ENCODE peak calls at places on chromosomes 16 and 17, in six cellular contexts. Z is upper lobe of right lung, O is NCI-H2107, R is left colon, W is PC-9, M is fibroblast of lung. X is an unnamed sample.
A peak's percentile ranks its signal among the peaks of the same experiment; 100 is the strongest.

GRCh38 chr17:29572691-29573557 is 4.4 kb downstream of the TP53I13 start:
- DNase-seq in R (no peak), W (peak; percentile 17), O (no peak), M (peak; percentile 66), Z (peak; percentile 71), X (peak; percentile 68)

GRCh38 chr16:74874912-74875311 is 100.3 kb upstream of the FA2H start:
- DNase-seq in M (no peak), R (no peak), W (no peak), O (no peak), Z (no peak), X (no peak)

GRCh38 chr17:81566461-81567126 is 14.4 kb upstream of the FAAP100 start:
- DNase-seq in Z (no peak), O (peak; percentile 36), R (peak; percentile 68), M (peak; percentile 98), W (peak; percentile 74), X (peak; percentile 37)

GRCh38 chr17:66191607-66192377 is at the start of gene CEP112:
- DNase-seq in W (no peak), R (peak; percentile 74), M (peak; percentile 72), Z (peak; percentile 89), O (peak; percentile 66), X (peak; percentile 92)

GRCh38 chr16:69537706-69538080 is 28.1 kb upstream of the NFAT5 start:
- DNase-seq in W (no peak), M (no peak), O (no peak), Z (no peak), R (no peak), X (no peak)

GRCh38 chr16:85464342-85465305 is 148.5 kb upstream of the GSE1 start:
- DNase-seq in M (no peak), O (no peak), R (no peak), Z (no peak), W (no peak), X (no peak)

GRCh38 chr17:411416-412120 is 59.0 kb upstream of the RPH3AL start:
- DNase-seq in Z (no peak), R (no peak), W (no peak), O (no peak), M (no peak), X (no peak)

GRCh38 chr17:17181666-17182600 is 24.2 kb downstream of the PLD6 start:
- DNase-seq in O (no peak), W (no peak), Z (no peak), R (no peak), M (no peak), X (no peak)

GRCh38 chr17:83015511-83015910 is 63.9 kb upstream of the METRNL start:
- DNase-seq in M (no peak), W (no peak), O (no peak), R (no peak), Z (no peak), X (no peak)

GRCh38 chr16:56670640-56670934 is 973 bp downstream of the MT1H start:
- DNase-seq in O (no peak), Z (no peak), R (no peak), W (no peak), M (no peak), X (no peak)

GRCh38 chr16:2985893-2986355 is 5.7 kb upstream of the PKMYT1 start:
- DNase-seq in Z (no peak), M (no peak), O (no peak), W (no peak), R (no peak), X (no peak)

GRCh38 chr17:1703063-1703462 is 7.1 kb downstream of the TLCD2 start:
- DNase-seq in O (no peak), W (no peak), M (peak; percentile 44), Z (no peak), R (no peak), X (no peak)

GRCh38 chr17:6496116-6496481 is 51.8 kb downstream of the PIMREG start:
- DNase-seq in M (no peak), Z (peak; percentile 45), W (no peak), O (no peak), R (peak; percentile 17), X (peak; percentile 75)

GRCh38 chr16:67967956-67968439 is 439 bp downstream of the SLC12A4 start:
- DNase-seq in O (no peak), Z (peak; percentile 79), M (peak; percentile 35), W (no peak), R (no peak), X (peak; percentile 49)

GRCh38 chr16:8850279-8850885 is 18.4 kb downstream of the CARHSP1 start:
- DNase-seq in W (no peak), Z (peak; percentile 68), M (peak; percentile 81), R (no peak), O (no peak), X (peak; percentile 10)

GRCh38 chr16:57694191-57694555 is 433 bp upstream of the DRC7 start:
- DNase-seq in M (no peak), O (no peak), W (no peak), Z (no peak), R (no peak), X (no peak)

GRCh38 chr16:77213542-77214108 is 14.4 kb downstream of the SYCE1L start:
- DNase-seq in W (peak; percentile 88), M (peak; percentile 97), Z (no peak), R (no peak), O (no peak), X (no peak)

GRCh38 chr17:1275962-1276736 is 3.3 kb upstream of the TRARG1 start:
- DNase-seq in O (no peak), R (peak; percentile 42), Z (peak; percentile 83), W (no peak), M (no peak), X (peak; percentile 36)

GRCh38 chr17:17351901-17352781 is 49.0 kb downstream of the NT5M start:
- DNase-seq in R (no peak), W (no peak), O (no peak), M (peak; percentile 61), Z (peak; percentile 65), X (peak; percentile 73)

GRCh38 chr16:10181196-10182162 is 749 bp downstream of the GRIN2A start:
- DNase-seq in R (peak; percentile 27), O (no peak), W (no peak), M (peak; percentile 71), Z (peak; percentile 83), X (peak; percentile 95)

GRCh38 chr17:76801706-76802105 is 63.8 kb downstream of the MFSD11 start:
- DNase-seq in R (no peak), O (no peak), M (no peak), W (no peak), Z (no peak), X (no peak)

GRCh38 chr16:23679274-23679985 is 741 bp downstream of the PLK1 start:
- DNase-seq in W (no peak), O (no peak), M (peak; percentile 67), Z (no peak), R (peak; percentile 74), X (peak; percentile 58)

GRCh38 chr17:7632492-7632894 is 2.6 kb downstream of the SHBG start:
- DNase-seq in W (no peak), R (no peak), Z (no peak), O (no peak), M (peak; percentile 36), X (peak; percentile 77)

GRCh38 chr16:2860826-2861567 is 3.0 kb upstream of the PRSS22 start:
- DNase-seq in M (no peak), W (no peak), Z (no peak), R (no peak), O (no peak), X (peak; percentile 21)

GRCh38 chr16:58563235-58563634 is 47.9 kb downstream of the SETD6 start:
- DNase-seq in M (peak; percentile 77), O (no peak), Z (no peak), W (peak; percentile 76), R (no peak), X (no peak)

GRCh38 chr17:70563301-70563820 is 394.0 kb downstream of the KCNJ2 start:
- DNase-seq in W (no peak), M (peak; percentile 24), O (peak; percentile 32), Z (no peak), R (no peak), X (no peak)

GRCh38 chr17:6558276-6558675 is 1.9 kb upstream of the PITPNM3 start:
- DNase-seq in W (no peak), O (no peak), Z (no peak), M (no peak), R (no peak), X (peak; percentile 13)

GRCh38 chr16:68707341-68708152 is 29.5 kb upstream of the CDH1 start:
- DNase-seq in Z (peak; percentile 85), O (no peak), R (peak; percentile 92), W (peak; percentile 96), M (peak; percentile 77), X (peak; percentile 89)

GRCh38 chr17:2690165-2691068 is 21.1 kb downstream of the CLUH start:
- DNase-seq in M (no peak), W (no peak), O (no peak), R (no peak), Z (peak; percentile 65), X (no peak)

GRCh38 chr16:72110662-72111615 is 17.3 kb downstream of the DHX38 start:
- DNase-seq in Z (no peak), O (no peak), R (no peak), W (no peak), M (no peak), X (no peak)

GRCh38 chr17:8791910-8792270 is 7.3 kb downstream of the MFSD6L start:
- DNase-seq in O (no peak), Z (no peak), W (no peak), R (no peak), M (peak; percentile 86), X (peak; percentile 73)

GRCh38 chr16:51040637-51041036 is 110.4 kb downstream of the SALL1 start:
- DNase-seq in R (no peak), Z (no peak), W (no peak), M (no peak), O (no peak), X (no peak)

GRCh38 chr16:13401631-13402030 is 500.2 kb downstream of the SHISA9 start:
- DNase-seq in Z (no peak), W (no peak), R (no peak), O (no peak), M (no peak), X (no peak)

X was measured in ELF-1.